ENCODE peak calls at places on chromosomes 7 and 10, in six cellular contexts. A is H1, B is GM12892, F is K562, E is HepG2, I is GM12878. X is an unnamed sample.

GRCh38 chr7:30841801-30842541 is 69.7 kb upstream of the AQP1 start:
- DNase-seq in A (no peak), B (no peak), F (no peak), E (no peak), I (no peak), X (no peak)

GRCh38 chr10:75021851-75022250 is 89.6 kb upstream of the SAMD8 start:
- DNase-seq in A (no peak), B (no peak), F (no peak), E (peak), I (no peak), X (no peak)

GRCh38 chr10:130686680-130687300 is 550.6 kb downstream of the GLRX3 start:
- DNase-seq in A (no peak), B (no peak), F (peak), E (peak), I (no peak), X (no peak)

GRCh38 chr7:140285938-140286337 is 109.2 kb upstream of the KDM7A start:
- DNase-seq in A (no peak), B (no peak), F (no peak), E (no peak), I (no peak), X (no peak)

GRCh38 chr7:45017253-45017652 is 17.3 kb downstream of the CCM2 start:
- DNase-seq in A (no peak), B (no peak), F (no peak), E (no peak), I (no peak), X (no peak)

GRCh38 chr7:151248191-151249033 is at the start of gene SMARCD3:
- DNase-seq in A (peak), B (no peak), F (peak), E (peak), I (no peak), X (no peak)

GRCh38 chr7:151135866-151136514 is 31.5 kb downstream of the GBX1 start:
- DNase-seq in A (no peak), B (peak), F (no peak), E (no peak), I (no peak), X (no peak)

GRCh38 chr7:66720571-66720970 is 20.0 kb upstream of the RABGEF1 start:
- DNase-seq in A (no peak), B (no peak), F (no peak), E (no peak), I (no peak), X (no peak)

GRCh38 chr7:1884583-1885350 is 214.7 kb downstream of the ELFN1 start:
- DNase-seq in A (no peak), B (no peak), F (no peak), E (no peak), I (no peak), X (no peak)

GRCh38 chr10:94219829-94220228 is 142.9 kb downstream of the NOC3L start:
- DNase-seq in A (no peak), B (no peak), F (no peak), E (no peak), I (no peak), X (no peak)

GRCh38 chr7:150927954-150928340 is 50.2 kb downstream of the KCNH2 start:
- DNase-seq in A (no peak), B (no peak), F (peak), E (no peak), I (no peak), X (no peak)

GRCh38 chr10:12777840-12778585 is 223.5 kb downstream of the CCDC3 start:
- DNase-seq in A (no peak), B (no peak), F (no peak), E (no peak), I (no peak), X (no peak)

GRCh38 chr10:66176772-66177171 is 749.1 kb upstream of the LRRTM3 start:
- DNase-seq in A (no peak), B (no peak), F (no peak), E (no peak), I (no peak), X (no peak)

GRCh38 chr10:110421512-110422138 is 76.1 kb upstream of the DUSP5 start:
- DNase-seq in A (no peak), B (no peak), F (peak), E (no peak), I (no peak), X (no peak)

GRCh38 chr7:71633571-71634008 is 501.6 kb downstream of the GALNT17 start:
- DNase-seq in A (no peak), B (no peak), F (no peak), E (peak), I (no peak), X (no peak)

GRCh38 chr7:16033233-16033632 is 346.8 kb upstream of the MEOX2 start:
- DNase-seq in A (no peak), B (no peak), F (no peak), E (no peak), I (no peak), X (no peak)

GRCh38 chr10:132787253-132788179 is 1.6 kb upstream of the NKX6-2 start:
- DNase-seq in A (peak), B (no peak), F (no peak), E (no peak), I (no peak), X (no peak)

GRCh38 chr7:42234736-42235135 is 2.3 kb downstream of the GLI3 start:
- DNase-seq in A (no peak), B (no peak), F (no peak), E (no peak), I (no peak), X (no peak)

GRCh38 chr10:104297697-104298660 is 29.0 kb downstream of the GSTO2 start:
- DNase-seq in A (peak), B (no peak), F (peak), E (no peak), I (no peak), X (no peak)

GRCh38 chr10:5317547-5318107 is 47.1 kb upstream of the UCN3 start:
- DNase-seq in A (no peak), B (no peak), F (peak), E (peak), I (no peak), X (no peak)

GRCh38 chr7:18538554-18539250 is 43.2 kb downstream of the HDAC9 start:
- DNase-seq in A (no peak), B (no peak), F (no peak), E (no peak), I (no peak), X (no peak)

GRCh38 chr10:100999742-101000601 is at the start of gene LZTS2:
- DNase-seq in A (peak), B (no peak), F (peak), E (no peak), I (no peak), X (no peak)

GRCh38 chr10:117005454-117006055 is 568 bp upstream of the SHTN1 start:
- DNase-seq in A (peak), B (peak), F (peak), E (peak), I (no peak), X (no peak)

GRCh38 chr7:122886357-122887081 is at the start of gene CADPS2:
- DNase-seq in A (peak), B (peak), F (peak), E (peak), I (no peak), X (peak)

GRCh38 chr7:129494041-129494440 is 8.3 kb upstream of the SMKR1 start:
- DNase-seq in A (no peak), B (no peak), F (no peak), E (no peak), I (peak), X (no peak)

GRCh38 chr10:91190876-91191580 is 29.4 kb upstream of the PCGF5 start:
- DNase-seq in A (no peak), B (no peak), F (no peak), E (no peak), I (no peak), X (no peak)

GRCh38 chr7:123271856-123272255 is 72.1 kb upstream of the SLC13A1 start:
- DNase-seq in A (no peak), B (no peak), F (no peak), E (no peak), I (no peak), X (no peak)

GRCh38 chr7:95690367-95690947 is 81.9 kb upstream of the DYNC1I1 start:
- DNase-seq in A (no peak), B (no peak), F (peak), E (peak), I (peak), X (no peak)

GRCh38 chr7:30979027-30979426 is 15.3 kb downstream of the GHRHR start:
- DNase-seq in A (no peak), B (no peak), F (no peak), E (no peak), I (no peak), X (no peak)

GRCh38 chr10:103168436-103168835 is 24.6 kb downstream of the NT5C2 start:
- DNase-seq in A (no peak), B (no peak), F (no peak), E (no peak), I (no peak), X (no peak)

GRCh38 chr7:92739091-92739490 is 97.3 kb downstream of the CDK6 start:
- DNase-seq in A (no peak), B (no peak), F (no peak), E (no peak), I (no peak), X (no peak)

GRCh38 chr7:80879849-80880248 is 39.0 kb downstream of the SEMA3C start:
- DNase-seq in A (no peak), B (no peak), F (no peak), E (no peak), I (no peak), X (no peak)

GRCh38 chr10:50604049-50604640 is 19.6 kb downstream of the SGMS1 start:
- DNase-seq in A (no peak), B (peak), F (peak), E (no peak), I (no peak), X (peak)

GRCh38 chr10:131381576-131381975 is 70.1 kb upstream of the TCERG1L start:
- DNase-seq in A (no peak), B (no peak), F (no peak), E (no peak), I (no peak), X (no peak)

GRCh38 chr7:22855049-22855392 is 32.4 kb upstream of the TOMM7 start:
- DNase-seq in A (no peak), B (no peak), F (no peak), E (no peak), I (no peak), X (no peak)

GRCh38 chr7:128108641-128109423 is 77.6 kb upstream of the LRRC4 start:
- DNase-seq in A (no peak), B (peak), F (no peak), E (no peak), I (peak), X (peak)

GRCh38 chr7:69430502-69431145 is 167.7 kb upstream of the AUTS2 start:
- DNase-seq in A (peak), B (no peak), F (no peak), E (no peak), I (no peak), X (no peak)

DNA sequence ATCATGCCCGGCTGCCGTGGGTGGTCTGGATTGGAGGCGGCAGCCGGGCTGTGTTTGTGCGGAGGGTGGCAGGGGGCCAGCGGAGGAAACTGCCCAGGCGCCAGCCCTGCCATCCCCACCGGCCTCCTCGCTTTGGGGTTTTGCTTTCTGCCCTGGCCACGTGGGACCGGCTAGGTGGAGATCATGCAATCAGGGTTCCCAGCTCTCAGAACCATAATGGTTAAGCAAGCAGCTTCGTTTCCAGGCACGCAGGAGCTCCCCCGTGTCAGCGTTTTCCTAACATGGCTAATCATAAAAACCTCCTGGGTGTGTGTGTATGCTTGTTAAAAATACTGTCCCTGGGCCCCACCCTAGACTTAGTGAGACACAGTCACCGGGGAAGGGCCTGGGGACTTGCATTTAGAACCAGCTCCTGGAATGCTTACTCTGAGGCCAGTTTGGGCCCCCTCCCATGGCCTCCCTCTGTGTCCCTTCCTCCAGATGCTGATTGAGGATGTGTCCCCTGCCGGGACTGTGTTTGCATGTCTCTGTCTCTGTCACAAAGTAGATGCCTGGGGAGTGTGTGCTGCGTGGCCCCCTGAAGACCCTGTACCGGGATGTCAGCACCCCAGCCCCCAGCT is 119.3 kb downstream of the CUX1 start:
- DNase-seq in A (peak), B (no peak), F (no peak), E (no peak), I (no peak), X (no peak)
- TF ChIP-seq POLR2A in A (no peak), B (no peak), F (no peak), E (no peak), I (no peak), X (no peak)

DNA sequence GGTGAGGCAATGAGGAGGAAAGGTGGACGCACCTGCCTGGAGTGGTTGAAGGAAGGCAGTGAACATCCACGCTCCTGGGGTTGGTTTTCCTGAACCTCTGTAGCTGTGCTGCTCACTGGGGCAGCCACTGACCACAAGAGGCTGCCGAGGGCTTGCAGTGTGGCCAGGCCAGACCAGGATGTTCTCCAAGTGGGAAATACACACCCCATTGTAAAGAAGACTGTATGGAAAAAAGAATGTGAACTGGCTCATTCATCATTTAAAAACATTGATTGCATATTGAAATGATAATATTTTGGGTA is 107.6 kb downstream of the SNX10 start:
- DNase-seq in A (no peak), B (no peak), F (peak), E (no peak), I (no peak), X (no peak)
- TF ChIP-seq TAF1 in A (no peak), B (no peak), F (no peak), E (no peak), I (no peak), X (no peak)

GRCh38 chr10:44978570-44979280 is at the start of gene DEPP1:
- DNase-seq in A (peak), B (no peak), F (peak), E (peak), I (no peak), X (no peak)
- TF ChIP-seq POLR2A in A (no peak), B (peak), F (peak), E (no peak), I (peak), X (peak)

GRCh38 chr7:138871691-138872090 is 73.7 kb upstream of the ATP6V0A4 start:
- DNase-seq in A (no peak), B (no peak), F (no peak), E (no peak), I (no peak), X (no peak)

GRCh38 chr7:138875794-138876193 is 77.8 kb upstream of the ATP6V0A4 start:
- DNase-seq in A (no peak), B (no peak), F (no peak), E (no peak), I (no peak), X (no peak)

GRCh38 chr7:138871065-138871464 is 73.1 kb upstream of the ATP6V0A4 start:
- DNase-seq in A (no peak), B (no peak), F (peak), E (no peak), I (no peak), X (no peak)

GRCh38 chr7:138869353-138869752 is 71.4 kb upstream of the ATP6V0A4 start:
- DNase-seq in A (no peak), B (no peak), F (no peak), E (no peak), I (no peak), X (no peak)

GRCh38 chr7:138872576-138872975 is 74.6 kb upstream of the ATP6V0A4 start:
- DNase-seq in A (no peak), B (no peak), F (no peak), E (no peak), I (no peak), X (no peak)
- TF ChIP-seq TAF1 in A (no peak), B (no peak), F (no peak), E (no peak), I (no peak), X (no peak)